ENCODE peak calls at places on chromosomes 16 and 17, in nine cellular contexts. W is A549; Q is PC-3; G is GM12878; U is neuronal stem cell; S is spleen; I is stomach; H is CD8-positive, alpha-beta memory T cell; V is right lobe of liver. C is an unnamed sample. For H3K4me1, the result is how much of the 10 kb centered on the place peaks cover.

GRCh38 chr16:46695937-46696336 is 6.5 kb downstream of the ORC6 start:
- DNase-seq in G (no peak), U (no peak), Q (no peak), W (no peak), H (no peak), V (no peak), I (no peak), S (no peak), C (no peak)

GRCh38 chr17:65542595-65542994 is 18.9 kb downstream of the AXIN2 start:
- DNase-seq in V (no peak), I (no peak), U (no peak), H (no peak), Q (peak), W (peak), G (no peak), S (no peak), C (no peak)

GRCh38 chr17:42493324-42493723 is 34.6 kb downstream of the ATP6V0A1 start:
- DNase-seq in I (no peak), S (no peak), U (no peak), W (no peak), V (no peak), Q (no peak), H (no peak), G (no peak), C (no peak)

GRCh38 chr17:7704601-7705268 is at the start of gene EFNB3:
- DNase-seq in U (peak), W (peak), S (peak), G (no peak), H (no peak), Q (peak), I (no peak), V (no peak), C (no peak)

GRCh38 chr17:78597923-78598545 is 20.8 kb upstream of the DNAH17 start:
- DNase-seq in W (no peak), H (no peak), V (no peak), Q (no peak), U (no peak), I (no peak), S (peak), G (no peak), C (no peak)

GRCh38 chr17:55705847-55706246 is 16.8 kb downstream of the TMEM100 start:
- DNase-seq in U (no peak), V (no peak), Q (peak), W (peak), H (no peak), S (no peak), I (no peak), G (peak), C (no peak)

GRCh38 chr16:529012-529575 is 1.6 kb downstream of the CAPN15 start:
- DNase-seq in U (no peak), W (no peak), V (no peak), I (no peak), S (no peak), Q (no peak), G (no peak), H (no peak), C (no peak)

GRCh38 chr16:29896841-29897240 is 2.5 kb downstream of the SEZ6L2 start:
- DNase-seq in Q (no peak), I (no peak), H (no peak), U (no peak), V (no peak), S (no peak), G (no peak), W (no peak), C (no peak)

GRCh38 chr17:73365934-73366623 is 54.3 kb upstream of the CDC42EP4 start:
- DNase-seq in H (no peak), G (no peak), Q (no peak), S (no peak), U (no peak), W (no peak), V (peak), I (no peak), C (peak)

GRCh38 chr17:57519199-57519598 is 225.9 kb downstream of the CCDC182 start:
- DNase-seq in W (peak), H (no peak), V (no peak), Q (peak), I (no peak), U (no peak), G (no peak), S (no peak), C (no peak)

GRCh38 chr16:62298567-62298966 is 262.3 kb upstream of the CDH8 start:
- DNase-seq in Q (no peak), G (no peak), H (no peak), V (no peak), I (no peak), S (no peak), W (no peak), U (no peak), C (no peak)

GRCh38 chr16:85430523-85431381 is 182.4 kb upstream of the GSE1 start:
- DNase-seq in S (peak), U (no peak), V (peak), G (no peak), H (no peak), I (no peak), Q (no peak), W (no peak), C (no peak)

GRCh38 chr17:60077672-60078519 is 825 bp downstream of the HEATR6 start:
- DNase-seq in H (no peak), G (no peak), V (no peak), I (no peak), S (no peak), Q (no peak), U (no peak), W (no peak), C (no peak)

GRCh38 chr17:21419299-21420239 is 43.4 kb downstream of the KCNJ12 start:
- DNase-seq in U (no peak), H (no peak), V (no peak), S (peak), I (no peak), W (no peak), Q (no peak), G (no peak), C (no peak)

GRCh38 chr17:56112086-56112485 is 41.2 kb upstream of the ANKFN1 start:
- DNase-seq in Q (no peak), V (no peak), I (no peak), S (no peak), H (no peak), W (no peak), U (no peak), G (no peak), C (no peak)

GRCh38 chr17:79993390-79994221 is 42.1 kb downstream of the TBC1D16 start:
- DNase-seq in S (peak), G (no peak), U (no peak), W (peak), V (peak), H (no peak), I (peak), Q (no peak), C (peak)

GRCh38 chr16:14003119-14003570 is 68.0 kb upstream of the MRTFB start:
- DNase-seq in V (peak), H (no peak), I (no peak), S (peak), Q (peak), G (no peak), U (peak), W (no peak), C (peak)

GRCh38 chr17:68422821-68423220 is 34.5 kb downstream of the WIPI1 start:
- DNase-seq in Q (no peak), V (no peak), H (no peak), I (no peak), S (no peak), G (no peak), U (no peak), W (no peak), C (no peak)

GRCh38 chr17:28216032-28216431 is 103.0 kb upstream of the TMEM97 start:
- DNase-seq in U (no peak), I (no peak), S (no peak), H (no peak), V (no peak), G (no peak), W (no peak), Q (no peak), C (no peak)

GRCh38 chr16:66469291-66469931 is 42.3 kb downstream of the BEAN1 start:
- DNase-seq in U (no peak), G (no peak), V (no peak), I (peak), H (no peak), Q (no peak), S (peak), W (no peak), C (no peak)

GRCh38 chr17:12230411-12230810 is 209.7 kb downstream of the MAP2K4 start:
- DNase-seq in I (no peak), Q (no peak), W (no peak), S (no peak), V (no peak), H (no peak), G (no peak), U (no peak), C (no peak)

GRCh38 chr17:12231027-12231682 is 210.5 kb downstream of the MAP2K4 start:
- DNase-seq in I (no peak), Q (peak), G (no peak), U (no peak), W (peak), V (no peak), S (no peak), H (no peak), C (peak)

GRCh38 chr17:12227547-12227946 is 206.9 kb downstream of the MAP2K4 start:
- DNase-seq in G (no peak), S (no peak), H (no peak), Q (no peak), V (no peak), I (no peak), W (no peak), U (no peak), C (no peak)

DNA sequence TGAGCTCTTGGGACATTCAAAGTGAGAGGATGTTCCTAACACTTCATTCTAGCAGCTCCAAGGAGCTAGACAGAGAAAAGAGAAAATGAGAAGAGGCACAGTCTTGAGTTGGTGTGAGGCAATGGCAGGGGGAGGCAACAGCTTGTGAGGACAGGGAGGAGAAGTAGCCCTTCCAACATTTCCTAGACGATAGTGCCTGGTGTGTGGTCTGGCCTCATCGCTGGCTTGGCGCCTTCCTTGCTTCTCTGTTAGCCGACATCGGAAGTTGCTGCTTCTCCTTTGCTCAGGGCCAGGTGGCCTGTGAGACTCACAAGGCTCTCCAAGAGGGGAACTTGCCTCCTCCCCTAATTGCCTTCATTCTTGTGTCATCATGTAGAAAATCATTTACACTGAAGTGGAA is 208.6 kb downstream of the MAP2K4 start:
- DNase-seq in W (no peak), H (no peak), Q (no peak), S (no peak), U (no peak), I (no peak), G (no peak), V (no peak), C (peak)
- H3K4me1 ChIP-seq in W (under half), H (under half), Q (under half), S (under half), U (under half), I (under half), G (under half), V (under half), C (under half)

DNA sequence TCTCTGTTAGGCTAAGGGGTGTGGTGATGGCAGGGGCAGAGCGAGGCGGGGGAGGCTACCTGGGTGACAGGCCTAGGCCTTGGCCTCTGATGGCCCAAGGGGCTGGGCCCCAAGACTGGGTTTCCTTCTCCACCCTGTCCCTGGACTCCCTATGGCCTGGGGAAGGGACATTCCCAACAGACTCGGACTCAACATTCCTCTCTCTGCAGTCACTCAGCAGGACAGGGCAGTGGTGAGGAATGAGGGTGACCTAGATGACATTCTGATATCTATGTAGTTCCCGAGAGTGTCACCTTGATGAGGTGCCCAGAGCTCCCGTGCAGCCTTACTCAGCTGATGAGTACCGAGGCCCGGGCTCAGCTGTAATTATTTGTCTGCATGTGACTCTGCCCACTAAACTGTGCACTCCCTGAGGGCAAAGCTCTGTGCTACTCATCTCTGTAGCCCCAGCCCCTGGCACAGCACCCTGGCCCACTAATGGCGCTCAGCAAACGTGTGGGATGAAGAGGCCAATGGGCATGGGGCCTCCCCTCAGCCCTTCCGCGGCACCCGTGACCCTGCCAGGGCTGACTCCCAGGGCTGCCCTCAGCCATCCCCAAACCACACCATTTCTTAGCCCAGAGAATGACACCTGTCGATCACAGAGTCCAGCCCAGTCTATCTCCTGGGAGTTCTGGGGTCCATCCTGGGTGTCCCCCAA is 2.2 kb downstream of the PLCD3 start:
- DNase-seq in W (peak), I (peak), Q (peak), H (no peak), G (no peak), S (no peak), V (no peak), U (no peak), C (peak)
- H3K4me3 ChIP-seq in W (peak), I (no peak), Q (no peak), H (no peak), G (no peak), S (no peak), V (no peak), U (no peak), C (no peak)

DNA sequence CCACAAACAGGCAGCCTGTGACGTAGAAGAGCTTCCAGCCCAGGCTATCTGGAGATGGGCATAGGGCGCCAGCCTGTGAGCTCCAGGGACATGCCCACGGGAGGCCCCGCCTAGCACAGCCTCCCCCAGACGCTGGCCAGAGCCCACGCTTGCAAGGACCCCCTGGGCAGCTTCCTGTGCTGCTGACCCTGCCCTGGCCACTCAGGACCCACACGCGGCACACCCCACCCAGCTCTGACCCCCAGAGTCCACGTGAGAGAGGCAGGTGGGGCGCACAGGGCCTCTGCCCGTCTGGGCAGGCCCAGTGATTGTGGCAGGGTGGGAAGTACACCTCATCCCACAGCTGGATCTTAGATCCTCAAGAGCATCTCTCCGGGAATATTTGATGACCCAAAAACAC is 3.9 kb downstream of the CYBC1 start:
- DNase-seq in G (no peak), U (no peak), I (no peak), W (no peak), V (no peak), Q (no peak), S (no peak), H (no peak), C (no peak)
- H3K4me1 ChIP-seq in G (under half), U (under half), I (under half), W (under half), V (under half), Q (under half), S (half or more), H (under half), C (under half)

GRCh38 chr17:5769936-5770335 is 185.6 kb upstream of the NLRP1 start:
- DNase-seq in I (no peak), V (no peak), S (no peak), H (no peak), W (no peak), Q (no peak), G (no peak), U (peak), C (no peak)

GRCh38 chr17:5773942-5774341 is 189.6 kb upstream of the NLRP1 start:
- DNase-seq in G (no peak), U (no peak), Q (no peak), S (no peak), V (no peak), W (no peak), H (no peak), I (no peak), C (no peak)

GRCh38 chr17:5770556-5771270 is 186.4 kb upstream of the NLRP1 start:
- DNase-seq in Q (no peak), G (no peak), I (no peak), U (no peak), S (no peak), W (no peak), V (no peak), H (no peak), C (no peak)

GRCh38 chr17:5775098-5775497 is 190.8 kb upstream of the NLRP1 start:
- DNase-seq in H (no peak), V (no peak), S (no peak), U (no peak), I (no peak), G (no peak), Q (no peak), W (no peak), C (no peak)

GRCh38 chr17:5772720-5773119 is 188.4 kb upstream of the NLRP1 start:
- DNase-seq in U (no peak), Q (no peak), S (no peak), W (no peak), G (no peak), V (no peak), I (no peak), H (no peak), C (no peak)
- H3K4me3 ChIP-seq in U (no peak), Q (no peak), S (no peak), W (no peak), G (no peak), V (no peak), I (no peak), H (no peak), C (no peak)

GRCh38 chr17:76553163-76553908 is 13.5 kb downstream of the PRCD start:
- DNase-seq in V (no peak), Q (no peak), S (peak), W (no peak), I (no peak), H (peak), U (no peak), G (no peak), C (no peak)
- H3K4me1 ChIP-seq in V (under half), Q (under half), S (half or more), W (under half), I (under half), H (under half), U (under half), G (under half), C (under half)

GRCh38 chr16:52546291-52546941 is 527 bp downstream of the TOX3 start:
- DNase-seq in I (no peak), G (no peak), U (no peak), Q (no peak), H (no peak), S (no peak), V (peak), W (no peak), C (no peak)
- H3K4me3 ChIP-seq in I (peak), G (no peak), U (peak), Q (no peak), H (no peak), S (no peak), V (peak), W (peak), C (no peak)

C was measured in adrenal gland.